ENCODE peak calls at places on chromosomes 11 and 22, in four cellular contexts. One of them, this sample, is unnamed.

GRCh38 chr11:56783448-56784041 is 35.0 kb upstream of the OR9G4 start:
- DNase-seq in bronchial epithelial cell: peak; percentile 66
- DNase-seq in brain microvascular endothelial cell: peak; percentile 17
- DNase-seq in left ventricle myocardium inferior: no peak
- DNase-seq in this sample: no peak

GRCh38 chr11:106421673-106422292 is 344.3 kb downstream of the AASDHPPT start:
- DNase-seq in bronchial epithelial cell: peak; percentile 21
- DNase-seq in brain microvascular endothelial cell: no peak
- DNase-seq in left ventricle myocardium inferior: no peak
- DNase-seq in this sample: no peak

GRCh38 chr22:17629646-17630045 is 1.1 kb upstream of the ATP6V1E1 start:
- DNase-seq in bronchial epithelial cell: no peak
- DNase-seq in brain microvascular endothelial cell: no peak
- DNase-seq in left ventricle myocardium inferior: no peak
- DNase-seq in this sample: no peak

GRCh38 chr22:39723899-39724351 is 153.4 kb downstream of the CACNA1I start:
- DNase-seq in bronchial epithelial cell: peak; percentile 41
- DNase-seq in brain microvascular endothelial cell: peak; percentile 60
- DNase-seq in left ventricle myocardium inferior: no peak
- DNase-seq in this sample: no peak

GRCh38 chr22:47122441-47123000 is 360.1 kb downstream of the TBC1D22A start:
- DNase-seq in bronchial epithelial cell: no peak
- DNase-seq in brain microvascular endothelial cell: no peak
- DNase-seq in left ventricle myocardium inferior: no peak
- DNase-seq in this sample: no peak

GRCh38 chr11:59787816-59788215 is 22.8 kb downstream of the MRPL16 start:
- DNase-seq in bronchial epithelial cell: peak; percentile 82
- DNase-seq in brain microvascular endothelial cell: peak; percentile 55
- DNase-seq in left ventricle myocardium inferior: no peak
- DNase-seq in this sample: no peak

GRCh38 chr11:69869311-69869939 is 50.2 kb upstream of the FGF3 start:
- DNase-seq in bronchial epithelial cell: no peak
- DNase-seq in brain microvascular endothelial cell: no peak
- DNase-seq in left ventricle myocardium inferior: no peak
- DNase-seq in this sample: no peak

GRCh38 chr11:111245425-111245824 is at the start of gene POU2AF2:
- DNase-seq in bronchial epithelial cell: no peak
- DNase-seq in brain microvascular endothelial cell: no peak
- DNase-seq in left ventricle myocardium inferior: no peak
- DNase-seq in this sample: no peak

GRCh38 chr11:123062892-123063395 is 1.0 kb upstream of the HSPA8 start:
- DNase-seq in bronchial epithelial cell: no peak
- DNase-seq in brain microvascular endothelial cell: peak; percentile 28
- DNase-seq in left ventricle myocardium inferior: no peak
- DNase-seq in this sample: no peak

GRCh38 chr11:130601141-130601540 is 152.7 kb downstream of the ADAMTS15 start:
- DNase-seq in bronchial epithelial cell: no peak
- DNase-seq in brain microvascular endothelial cell: peak; percentile 84
- DNase-seq in left ventricle myocardium inferior: peak; percentile 83
- DNase-seq in this sample: no peak

GRCh38 chr11:118401151-118401879 is at the start of gene ATP5MG:
- DNase-seq in bronchial epithelial cell: peak; percentile 79
- DNase-seq in brain microvascular endothelial cell: peak; percentile 89
- DNase-seq in left ventricle myocardium inferior: peak; percentile 91
- DNase-seq in this sample: peak; percentile 66

GRCh38 chr11:1352696-1353382 is 36.9 kb upstream of the BRSK2 start:
- DNase-seq in bronchial epithelial cell: no peak
- DNase-seq in brain microvascular endothelial cell: no peak
- DNase-seq in left ventricle myocardium inferior: no peak
- DNase-seq in this sample: no peak

GRCh38 chr11:118643142-118643994 is 36.0 kb downstream of the PHLDB1 start:
- DNase-seq in bronchial epithelial cell: no peak
- DNase-seq in brain microvascular endothelial cell: no peak
- DNase-seq in left ventricle myocardium inferior: peak; percentile 56
- DNase-seq in this sample: no peak

GRCh38 chr11:112293614-112294013 is 33.0 kb upstream of the PLET1 start:
- DNase-seq in bronchial epithelial cell: no peak
- DNase-seq in brain microvascular endothelial cell: no peak
- DNase-seq in left ventricle myocardium inferior: peak; percentile 31
- DNase-seq in this sample: no peak

GRCh38 chr11:126394036-126394435 is 38.5 kb downstream of the ST3GAL4 start:
- DNase-seq in bronchial epithelial cell: no peak
- DNase-seq in brain microvascular endothelial cell: no peak
- DNase-seq in left ventricle myocardium inferior: no peak
- DNase-seq in this sample: no peak

GRCh38 chr22:32203181-32204105 is 1.4 kb downstream of the RFPL2 start:
- DNase-seq in bronchial epithelial cell: no peak
- DNase-seq in brain microvascular endothelial cell: no peak
- DNase-seq in left ventricle myocardium inferior: no peak
- DNase-seq in this sample: no peak

GRCh38 chr22:47196881-47197701 is 434.6 kb downstream of the TBC1D22A start:
- DNase-seq in bronchial epithelial cell: no peak
- DNase-seq in brain microvascular endothelial cell: no peak
- DNase-seq in left ventricle myocardium inferior: no peak
- DNase-seq in this sample: no peak

GRCh38 chr11:39149214-39149613 is 2310.2 kb downstream of the LRRC4C start:
- DNase-seq in bronchial epithelial cell: no peak
- DNase-seq in brain microvascular endothelial cell: no peak
- DNase-seq in left ventricle myocardium inferior: no peak
- DNase-seq in this sample: no peak

GRCh38 chr11:24932110-24933000 is 435.5 kb downstream of the LUZP2 start:
- DNase-seq in bronchial epithelial cell: peak; percentile 10
- DNase-seq in brain microvascular endothelial cell: no peak
- DNase-seq in left ventricle myocardium inferior: no peak
- DNase-seq in this sample: no peak

GRCh38 chr11:60872952-60873524 is 5.7 kb downstream of the ZP1 start:
- DNase-seq in bronchial epithelial cell: no peak
- DNase-seq in brain microvascular endothelial cell: peak; percentile 96
- DNase-seq in left ventricle myocardium inferior: no peak
- DNase-seq in this sample: peak; percentile 21

GRCh38 chr11:73258104-73258684 is 13.9 kb upstream of the P2RY6 start:
- DNase-seq in bronchial epithelial cell: no peak
- DNase-seq in brain microvascular endothelial cell: no peak
- DNase-seq in left ventricle myocardium inferior: no peak
- DNase-seq in this sample: no peak
- H3K4me3 ChIP-seq in bronchial epithelial cell: no peak overlapping the region
- H3K4me3 ChIP-seq in brain microvascular endothelial cell: no peak overlapping the region
- H3K4me3 ChIP-seq in left ventricle myocardium inferior: no peak overlapping the region
- H3K4me3 ChIP-seq in this sample: no peak overlapping the region

GRCh38 chr22:25172153-25172552 is 27.5 kb upstream of the CRYBB3 start:
- DNase-seq in bronchial epithelial cell: peak; percentile 13
- DNase-seq in brain microvascular endothelial cell: no peak
- DNase-seq in left ventricle myocardium inferior: no peak
- DNase-seq in this sample: no peak
- TF ChIP-seq CTCF in bronchial epithelial cell: peak; percentile 79
- TF ChIP-seq CTCF in brain microvascular endothelial cell: peak; percentile 18
- TF ChIP-seq CTCF in left ventricle myocardium inferior: peak; percentile 71
- TF ChIP-seq CTCF in this sample: no peak

DNA sequence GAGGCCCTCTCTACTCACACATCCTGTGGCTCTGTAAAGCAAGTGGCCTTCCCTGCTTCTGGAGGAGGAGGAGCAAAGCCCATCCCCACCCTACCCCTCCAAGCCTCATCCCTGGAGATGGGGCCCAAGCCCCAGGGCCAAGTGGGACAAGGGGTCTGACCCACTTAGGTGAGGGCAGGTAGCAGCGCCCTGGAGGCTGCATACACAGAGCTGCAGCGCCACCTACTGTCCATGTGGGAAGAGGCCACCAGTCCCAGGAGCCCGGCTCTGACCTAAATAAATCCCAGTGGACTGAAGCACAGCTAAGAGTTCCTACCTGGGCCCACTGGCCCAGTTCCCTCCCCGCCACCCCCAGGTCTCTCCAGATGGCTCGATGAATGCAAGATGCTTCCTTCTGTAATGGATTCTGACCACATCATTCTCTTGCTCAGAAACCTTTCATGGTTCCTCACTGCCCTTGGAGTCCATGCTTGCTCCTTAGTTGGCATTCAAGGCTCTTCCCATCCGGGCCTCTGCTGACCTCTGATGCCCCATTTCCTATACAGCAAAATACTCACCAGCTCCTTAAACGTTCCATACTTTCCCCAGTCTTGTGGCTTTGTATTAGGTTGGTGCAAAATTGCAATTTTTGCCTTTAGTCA is 62.1 kb downstream of the THAP12 start:
- DNase-seq in bronchial epithelial cell: peak; percentile 56
- DNase-seq in brain microvascular endothelial cell: peak; percentile 50
- DNase-seq in left ventricle myocardium inferior: peak; percentile 76
- DNase-seq in this sample: no peak
- H3K27me3 ChIP-seq in bronchial epithelial cell: peaks cover 9% of the 10 kb centered on the region
- H3K27me3 ChIP-seq in brain microvascular endothelial cell: peaks cover 19% of the 10 kb centered on the region
- H3K27me3 ChIP-seq in left ventricle myocardium inferior: peaks cover 29% of the 10 kb centered on the region
- H3K27me3 ChIP-seq in this sample: peaks cover 17% of the 10 kb centered on the region

DNA sequence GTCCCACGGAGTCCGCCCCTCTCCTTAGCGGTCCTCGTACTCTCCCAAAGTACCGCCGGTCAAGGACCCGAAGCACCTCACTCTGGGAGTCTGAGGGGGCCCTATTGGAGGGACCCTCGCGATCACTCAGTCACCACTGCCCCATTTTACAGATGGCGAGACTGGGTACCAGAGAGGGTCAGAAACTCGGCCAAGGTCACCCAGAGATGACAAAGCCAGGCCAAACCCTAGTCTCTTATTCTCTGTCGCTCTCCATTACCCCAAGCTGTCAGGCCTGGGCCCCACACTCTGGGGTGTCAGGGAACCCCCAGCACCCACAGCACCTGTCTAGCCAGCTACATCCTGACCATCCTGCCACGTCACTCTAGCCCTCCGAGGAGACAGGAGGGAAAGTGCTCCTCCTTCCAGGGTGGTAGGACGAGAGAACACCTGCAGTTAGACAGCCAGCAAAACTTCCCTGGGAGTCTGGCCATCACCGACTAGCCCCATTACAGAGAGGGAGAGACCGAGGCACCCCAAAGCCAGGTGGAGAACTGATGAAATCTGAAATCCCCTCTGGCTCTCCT is 1.4 kb upstream of the KCNJ4 start:
- DNase-seq in bronchial epithelial cell: no peak
- DNase-seq in brain microvascular endothelial cell: no peak
- DNase-seq in left ventricle myocardium inferior: no peak
- DNase-seq in this sample: no peak
- H3K4me3 ChIP-seq in bronchial epithelial cell: no peak overlapping the region
- H3K4me3 ChIP-seq in brain microvascular endothelial cell: no peak overlapping the region
- H3K4me3 ChIP-seq in left ventricle myocardium inferior: peak overlapping the region; percentile 70
- H3K4me3 ChIP-seq in this sample: no peak overlapping the region

GRCh38 chr22:25069758-25070461 is 117.4 kb downstream of the KIAA1671 start:
- DNase-seq in bronchial epithelial cell: no peak
- DNase-seq in brain microvascular endothelial cell: no peak
- DNase-seq in left ventricle myocardium inferior: no peak
- DNase-seq in this sample: no peak
- TF ChIP-seq CTCF in bronchial epithelial cell: no peak
- TF ChIP-seq CTCF in brain microvascular endothelial cell: no peak
- TF ChIP-seq CTCF in left ventricle myocardium inferior: no peak
- TF ChIP-seq CTCF in this sample: no peak

This sample was measured in BJ.